ENCODE peak calls at places on chromosome 22, in four cellular contexts. K, U, T and A are unnamed samples.

GRCh38 chr22:49607821-49608220 is 219.9 kb downstream of the BRD1 start:
- DNase-seq in K (no peak), U (no peak), T (no peak), A (no peak)

GRCh38 chr22:35977136-35977535 is 51.5 kb downstream of the RBFOX2 start:
- DNase-seq in K (no peak), U (no peak), T (no peak), A (no peak)

GRCh38 chr22:48161354-48161753 is 1398.9 kb downstream of the TBC1D22A start:
- DNase-seq in K (no peak), U (no peak), T (no peak), A (no peak)

GRCh38 chr22:17781319-17782031 is 7.2 kb upstream of the BID start:
- DNase-seq in K (peak; percentile 57), U (peak; percentile 80), T (peak; percentile 85), A (peak; percentile 93)

GRCh38 chr22:20943104-20943933 is 23.7 kb upstream of the AIFM3 start:
- DNase-seq in K (no peak), U (no peak), T (no peak), A (no peak)

GRCh38 chr22:43376765-43377485 is 33.8 kb upstream of the SCUBE1 start:
- DNase-seq in K (no peak), U (no peak), T (peak; percentile 75), A (no peak)

GRCh38 chr22:45631140-45631539 is 40.5 kb upstream of the ATXN10 start:
- DNase-seq in K (no peak), U (no peak), T (no peak), A (no peak)

GRCh38 chr22:35792501-35792900 is 74.8 kb downstream of the APOL5 start:
- DNase-seq in K (no peak), U (no peak), T (no peak), A (no peak)

GRCh38 chr22:28951969-28952521 is 68.7 kb downstream of the ZNRF3 start:
- DNase-seq in K (no peak), U (peak; percentile 52), T (no peak), A (no peak)

GRCh38 chr22:45991108-45991507 is 14.1 kb upstream of the WNT7B start:
- DNase-seq in K (no peak), U (no peak), T (no peak), A (no peak)

GRCh38 chr22:48499456-48500425 is 1327.9 kb downstream of the BRD1 start:
- DNase-seq in K (no peak), U (no peak), T (no peak), A (no peak)

GRCh38 chr22:45429921-45430775 is 16.7 kb downstream of the RIBC2 start:
- DNase-seq in K (no peak), U (no peak), T (no peak), A (no peak)

GRCh38 chr22:20591660-20592310 is 84.4 kb downstream of the MED15 start:
- DNase-seq in K (no peak), U (peak; percentile 53), T (no peak), A (no peak)

GRCh38 chr22:19679476-19680099 is 34.7 kb upstream of the SEPTIN5 start:
- DNase-seq in K (no peak), U (peak; percentile 32), T (peak; percentile 52), A (peak; percentile 11)

GRCh38 chr22:36027579-36027959 is 1.1 kb downstream of the RBFOX2 start:
- DNase-seq in K (no peak), U (peak; percentile 43), T (peak; percentile 34), A (peak; percentile 26)

GRCh38 chr22:44813416-44813815 is 61.0 kb downstream of the ARHGAP8 start:
- DNase-seq in K (no peak), U (no peak), T (no peak), A (no peak)

GRCh38 chr22:47139790-47140119 is 377.3 kb downstream of the TBC1D22A start:
- DNase-seq in K (no peak), U (no peak), T (no peak), A (no peak)

GRCh38 chr22:48897638-48897954 is 930.1 kb downstream of the BRD1 start:
- DNase-seq in K (no peak), U (no peak), T (no peak), A (no peak)

GRCh38 chr22:22520020-22520656 is at the start of gene ZNF280A:
- DNase-seq in K (no peak), U (peak; percentile 11), T (no peak), A (peak; percentile 1)
- TF ChIP-seq CTCF in K (no peak), U (no peak), T (no peak), A (no peak)

GRCh38 chr22:26892401-26893033 is 235.1 kb downstream of the MIAT start:
- DNase-seq in K (no peak), U (peak; percentile 11), T (no peak), A (peak; percentile 27)

GRCh38 chr22:26888887-26889286 is 231.5 kb downstream of the MIAT start:
- DNase-seq in K (no peak), U (no peak), T (no peak), A (no peak)

GRCh38 chr22:26891431-26891830 is 234.0 kb downstream of the MIAT start:
- DNase-seq in K (no peak), U (no peak), T (no peak), A (no peak)

GRCh38 chr22:26889794-26890193 is 232.4 kb downstream of the MIAT start:
- DNase-seq in K (no peak), U (peak; percentile 27), T (no peak), A (no peak)

GRCh38 chr22:26890870-26891269 is 233.5 kb downstream of the MIAT start:
- DNase-seq in K (no peak), U (no peak), T (peak; percentile 5), A (no peak)
- TF ChIP-seq CTCF in K (no peak), U (no peak), T (no peak), A (no peak)

GRCh38 chr22:38435010-38435409 is 20.0 kb downstream of the KCNJ4 start:
- DNase-seq in K (no peak), U (no peak), T (peak; percentile 24), A (no peak)

GRCh38 chr22:38440747-38441350 is 14.2 kb downstream of the KCNJ4 start:
- DNase-seq in K (no peak), U (no peak), T (no peak), A (no peak)

GRCh38 chr22:38436629-38437395 is 18.2 kb downstream of the KCNJ4 start:
- DNase-seq in K (no peak), U (no peak), T (no peak), A (no peak)

GRCh38 chr22:38435960-38436359 is 19.0 kb downstream of the KCNJ4 start:
- DNase-seq in K (no peak), U (no peak), T (no peak), A (no peak)

GRCh38 chr22:38437416-38437815 is 17.6 kb downstream of the KCNJ4 start:
- DNase-seq in K (no peak), U (peak; percentile 28), T (no peak), A (peak; percentile 22)
- TF ChIP-seq CTCF in K (no peak), U (no peak), T (no peak), A (no peak)

GRCh38 chr22:31177420-31178162 is 17.6 kb downstream of the RNF185 start:
- DNase-seq in K (peak; percentile 86), U (peak; percentile 90), T (no peak), A (peak; percentile 89)
- TF ChIP-seq CTCF in K (no peak), U (no peak), T (no peak), A (no peak)

GRCh38 chr22:42056757-42057511 is 13.7 kb downstream of the NAGA start:
- DNase-seq in K (no peak), U (no peak), T (no peak), A (no peak)
- TF ChIP-seq CTCF in K (no peak), U (no peak), T (no peak), A (no peak)

GRCh38 chr22:23984430-23984829 is 4.5 kb downstream of the GSTT2 start:
- DNase-seq in K (peak; percentile 4), U (no peak), T (no peak), A (peak; percentile 65)
- TF ChIP-seq CTCF in K (peak; percentile 72), U (peak; percentile 67), T (no peak), A (peak; percentile 81)

DNA sequence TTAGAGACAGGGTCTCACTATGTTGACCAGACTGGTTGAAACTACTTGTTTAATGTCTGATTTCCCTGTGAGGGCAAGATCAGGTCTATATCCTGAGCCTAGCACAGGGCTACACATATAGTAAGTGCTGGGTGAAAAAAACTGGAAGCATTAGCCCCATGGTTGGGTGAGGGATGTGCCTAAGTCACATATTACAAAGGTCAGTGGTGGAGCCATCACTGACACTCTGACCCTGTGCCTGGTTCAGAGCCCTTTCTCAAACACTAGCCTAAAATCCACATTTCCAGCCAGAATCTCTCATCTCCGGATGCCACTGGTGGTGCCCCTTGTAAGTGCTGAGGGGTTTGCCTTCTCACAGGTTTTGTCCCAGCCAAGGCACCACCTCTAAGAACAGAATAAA is 9.0 kb downstream of the TBC1D10A start:
- DNase-seq in K (no peak), U (no peak), T (no peak), A (no peak)
- TF ChIP-seq CTCF in K (no peak), U (no peak), T (no peak), A (no peak)

GRCh38 chr22:37746366-37747089 is 49.7 kb downstream of the TRIOBP start:
- DNase-seq in K (no peak), U (peak; percentile 49), T (no peak), A (no peak)
- TF ChIP-seq CTCF in K (no peak), U (no peak), T (no peak), A (no peak)

DNA sequence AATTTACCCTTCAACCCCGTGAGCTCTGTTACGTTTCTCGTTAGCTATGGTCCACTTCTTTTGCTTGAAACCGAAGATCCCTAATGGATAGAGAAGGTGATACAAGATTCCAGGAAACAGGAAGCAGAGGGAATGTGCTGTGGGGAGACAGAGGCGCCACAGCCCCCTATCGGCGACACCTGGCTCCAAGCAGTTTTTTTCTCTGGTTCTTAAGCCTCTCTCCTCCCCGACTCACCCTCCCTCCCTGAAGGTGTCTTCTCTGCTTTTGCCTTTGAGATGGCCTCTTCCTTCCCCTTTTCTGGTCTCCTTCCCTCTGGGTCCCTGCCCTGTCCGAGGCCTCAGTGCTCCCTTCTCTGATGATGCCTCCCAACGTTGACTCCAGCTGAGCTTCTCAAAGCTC is 14.2 kb upstream of the APOBEC3A start:
- DNase-seq in K (no peak), U (no peak), T (no peak), A (no peak)
- TF ChIP-seq CTCF in K (no peak), U (no peak), T (peak; percentile 24), A (no peak)